ENCODE peak calls at places on chromosomes 3 and 15, in ten cellular contexts. Z is activated naive CD4-positive, alpha-beta T cell; A is substantia nigra; F is amniotic epithelial cell; O is psoas muscle; Y is RCC 7860; G is astrocyte; L is fibroblast of the conjunctiva; B is fibroblast of the aortic adventitia; K is activated effector memory CD4-positive, alpha-beta T cell treated with anti-CD3 and anti-CD28 coated beads, Interleukin-2, amount 50 U/mL, for 16 hours. Q is an unnamed sample.

GRCh38 chr3:107969994-107970896 is 120.6 kb downstream of the CD47 start:
- DNase-seq in L (no peak), Y (peak), F (no peak), A (no peak), B (peak), Z (no peak), K (no peak), O (no peak), G (peak), Q (no peak)

GRCh38 chr3:13894096-13894811 is 14.4 kb upstream of the WNT7A start:
- DNase-seq in G (no peak), B (no peak), A (no peak), Z (no peak), F (no peak), Y (no peak), O (no peak), L (no peak), K (no peak), Q (no peak)

GRCh38 chr15:91887321-91887720 is 33.8 kb downstream of the SLCO3A1 start:
- DNase-seq in F (no peak), O (no peak), Y (no peak), K (no peak), Z (no peak), A (peak), B (no peak), G (no peak), L (no peak), Q (no peak)

GRCh38 chr3:104628185-104628789 is 738.4 kb upstream of the ALCAM start:
- DNase-seq in Y (peak), Z (no peak), O (no peak), F (peak), K (no peak), G (peak), L (peak), A (no peak), B (peak), Q (no peak)

GRCh38 chr3:50204804-50205718 is at the start of gene SLC38A3:
- DNase-seq in B (no peak), Z (no peak), O (peak), G (no peak), F (no peak), A (no peak), K (no peak), Y (no peak), L (no peak), Q (peak)

GRCh38 chr3:43327184-43327950 is 41.0 kb downstream of the SNRK start:
- DNase-seq in O (no peak), Y (no peak), L (peak), Z (no peak), A (no peak), B (peak), K (no peak), G (peak), F (peak), Q (no peak)

GRCh38 chr15:45714501-45715488 is 80.0 kb downstream of the SQOR start:
- DNase-seq in B (peak), O (peak), Z (no peak), L (peak), Y (no peak), F (peak), A (no peak), K (peak), G (peak), Q (peak)

GRCh38 chr15:75228787-75229186 is 27.1 kb downstream of the C15orf39 start:
- DNase-seq in L (no peak), A (no peak), G (no peak), K (no peak), O (no peak), F (no peak), Y (no peak), Z (no peak), B (no peak), Q (no peak)

GRCh38 chr3:45118615-45119062 is 27.5 kb downstream of the CDCP1 start:
- DNase-seq in A (no peak), Y (no peak), L (no peak), F (no peak), B (no peak), Z (no peak), G (no peak), K (no peak), O (no peak), Q (no peak)

GRCh38 chr3:31962801-31963205 is 18.3 kb downstream of the OSBPL10 start:
- DNase-seq in O (no peak), L (no peak), B (no peak), F (peak), Y (no peak), G (no peak), A (no peak), Z (no peak), K (no peak), Q (no peak)

GRCh38 chr15:101543431-101543830 is 53.9 kb upstream of the PCSK6 start:
- DNase-seq in L (no peak), Z (no peak), F (no peak), Y (no peak), A (no peak), G (no peak), O (no peak), B (no peak), K (no peak), Q (no peak)

GRCh38 chr3:184574552-184575430 is 13.2 kb downstream of the EPHB3 start:
- DNase-seq in A (no peak), F (no peak), K (no peak), Z (no peak), G (no peak), B (no peak), Y (no peak), O (no peak), L (no peak), Q (no peak)

GRCh38 chr3:10010546-10011465 is 15.4 kb upstream of the FANCD2 start:
- DNase-seq in O (peak), G (peak), F (peak), L (peak), B (peak), Y (peak), K (peak), A (peak), Z (peak), Q (peak)

GRCh38 chr3:72338082-72338941 is 509.9 kb downstream of the SHQ1 start:
- DNase-seq in B (no peak), Y (peak), L (no peak), F (peak), G (peak), O (no peak), Z (no peak), K (peak), A (no peak), Q (no peak)

GRCh38 chr15:50774450-50774849 is 8.9 kb upstream of the SPPL2A start:
- DNase-seq in B (no peak), K (no peak), A (no peak), F (peak), Z (no peak), L (no peak), O (no peak), Y (no peak), G (no peak), Q (no peak)

GRCh38 chr3:138850151-138850550 is 15.4 kb upstream of the PIK3CB start:
- DNase-seq in B (peak), G (peak), K (no peak), A (no peak), L (no peak), F (peak), Z (no peak), O (no peak), Y (no peak), Q (no peak)

GRCh38 chr3:160259589-160259988 is 34.4 kb downstream of the C3orf80 start:
- DNase-seq in G (peak), L (peak), Z (no peak), K (no peak), F (no peak), B (peak), A (no peak), Y (no peak), O (no peak), Q (no peak)

GRCh38 chr3:98010194-98010882 is 24.8 kb downstream of the GABRR3 start:
- DNase-seq in Y (no peak), F (no peak), L (no peak), Z (no peak), G (no peak), B (no peak), O (no peak), A (no peak), K (no peak), Q (no peak)

GRCh38 chr3:194661374-194661773 is 10.6 kb downstream of the LSG1 start:
- DNase-seq in K (no peak), O (no peak), F (peak), G (no peak), B (no peak), Y (no peak), A (no peak), Z (no peak), L (no peak), Q (no peak)

GRCh38 chr15:82531496-82532382 is 8.5 kb downstream of the RPS17 start:
- DNase-seq in B (no peak), K (peak), Y (no peak), G (no peak), L (no peak), O (no peak), Z (no peak), A (no peak), F (no peak), Q (no peak)

GRCh38 chr3:128620268-128620691 is 30.3 kb downstream of the RPN1 start:
- DNase-seq in Y (no peak), A (no peak), K (no peak), F (no peak), Z (no peak), O (no peak), B (no peak), G (no peak), L (no peak), Q (no peak)

GRCh38 chr3:39601241-39601640 is 133.8 kb downstream of the MOBP start:
- DNase-seq in L (no peak), A (no peak), B (no peak), Z (no peak), F (no peak), O (no peak), G (no peak), Y (no peak), K (no peak), Q (no peak)

GRCh38 chr3:67601385-67601784 is 53.0 kb downstream of the SUCLG2 start:
- DNase-seq in O (no peak), A (no peak), K (no peak), Y (no peak), Z (no peak), L (no peak), F (no peak), G (no peak), B (peak), Q (no peak)

GRCh38 chr3:42801048-42801620 is 3.2 kb downstream of the HIGD1A start:
- DNase-seq in Z (no peak), F (no peak), K (no peak), L (no peak), O (no peak), Y (no peak), B (no peak), A (no peak), G (no peak), Q (no peak)

GRCh38 chr15:81113204-81113657 is 20.8 kb upstream of the CFAP161 start:
- DNase-seq in Y (no peak), B (no peak), G (no peak), A (no peak), Z (no peak), F (no peak), K (no peak), L (no peak), O (no peak), Q (no peak)

GRCh38 chr3:126962756-126963155 is 20.2 kb upstream of the PLXNA1 start:
- DNase-seq in F (no peak), Z (no peak), B (no peak), Y (no peak), A (no peak), L (no peak), G (no peak), O (peak), K (no peak), Q (no peak)

GRCh38 chr15:43911235-43911661 is 84.4 kb downstream of the WDR76 start:
- DNase-seq in L (peak), Z (no peak), O (no peak), Y (peak), K (no peak), F (peak), B (peak), A (no peak), G (peak), Q (no peak)